ENCODE peak calls at places on chromosomes 13 and 19, in five cellular contexts. H is body of pancreas, I is A549, G is fibroblast of villous mesenchyme, O is fibroblast of the aortic adventitia. Y is an unnamed sample.

GRCh38 chr13:113769881-113770280 is 10.9 kb downstream of the TMEM255B start:
- DNase-seq in H (no peak), I (no peak), G (no peak), O (no peak), Y (no peak)

GRCh38 chr13:40464991-40465390 is 201.4 kb downstream of the FOXO1 start:
- DNase-seq in H (no peak), I (no peak), G (no peak), O (no peak), Y (no peak)

GRCh38 chr19:46350029-46350757 is 3.3 kb downstream of the PPP5C start:
- DNase-seq in H (no peak), I (no peak), G (no peak), O (no peak), Y (no peak)

GRCh38 chr13:26968431-26969335 is 202.9 kb downstream of the USP12 start:
- DNase-seq in H (peak), I (peak), G (peak), O (peak), Y (peak)

GRCh38 chr19:57269515-57270250 is 10.6 kb upstream of the ZNF460 start:
- DNase-seq in H (no peak), I (no peak), G (peak), O (peak), Y (no peak)

GRCh38 chr19:50331187-50332013 is 2.2 kb upstream of the KCNC3 start:
- DNase-seq in H (no peak), I (no peak), G (no peak), O (no peak), Y (no peak)

GRCh38 chr13:97142452-97142851 is 79.7 kb upstream of the MBNL2 start:
- DNase-seq in H (peak), I (peak), G (peak), O (no peak), Y (peak)

GRCh38 chr13:97851269-97851668 is 102.2 kb upstream of the IPO5 start:
- DNase-seq in H (no peak), I (peak), G (peak), O (peak), Y (no peak)

GRCh38 chr13:41059466-41059865 is 1.8 kb upstream of the WBP4 start:
- DNase-seq in H (no peak), I (no peak), G (peak), O (peak), Y (peak)

GRCh38 chr19:2455481-2456300 is 1.1 kb downstream of the LMNB2 start:
- DNase-seq in H (peak), I (no peak), G (no peak), O (no peak), Y (peak)

GRCh38 chr19:36526581-36526980 is 1.5 kb downstream of the ZNF260 start:
- DNase-seq in H (no peak), I (no peak), G (no peak), O (no peak), Y (no peak)

GRCh38 chr13:27728271-27728670 is 64.0 kb upstream of the GSX1 start:
- DNase-seq in H (no peak), I (peak), G (no peak), O (no peak), Y (no peak)

GRCh38 chr13:72113070-72113469 is 246.1 kb upstream of the DACH1 start:
- DNase-seq in H (no peak), I (no peak), G (no peak), O (no peak), Y (no peak)

GRCh38 chr19:51687791-51688664 is 5.1 kb upstream of the SPACA6 start:
- DNase-seq in H (peak), I (peak), G (peak), O (peak), Y (no peak)

GRCh38 chr13:37225414-37226047 is 120.1 kb upstream of the CSNK1A1L start:
- DNase-seq in H (no peak), I (no peak), G (peak), O (peak), Y (no peak)

GRCh38 chr19:34577531-34578101 is 96.1 kb downstream of the WTIP start:
- DNase-seq in H (no peak), I (no peak), G (no peak), O (no peak), Y (no peak)
- H3K4me3 ChIP-seq in H (no peak), I (no peak), G (no peak), O (no peak), Y (no peak)

GRCh38 chr19:4976412-4977298 is 7.7 kb downstream of the KDM4B start:
- DNase-seq in H (peak), I (peak), G (peak), O (peak), Y (peak)
- H3K4me3 ChIP-seq in H (no peak), I (no peak), G (peak), O (peak), Y (no peak)

DNA sequence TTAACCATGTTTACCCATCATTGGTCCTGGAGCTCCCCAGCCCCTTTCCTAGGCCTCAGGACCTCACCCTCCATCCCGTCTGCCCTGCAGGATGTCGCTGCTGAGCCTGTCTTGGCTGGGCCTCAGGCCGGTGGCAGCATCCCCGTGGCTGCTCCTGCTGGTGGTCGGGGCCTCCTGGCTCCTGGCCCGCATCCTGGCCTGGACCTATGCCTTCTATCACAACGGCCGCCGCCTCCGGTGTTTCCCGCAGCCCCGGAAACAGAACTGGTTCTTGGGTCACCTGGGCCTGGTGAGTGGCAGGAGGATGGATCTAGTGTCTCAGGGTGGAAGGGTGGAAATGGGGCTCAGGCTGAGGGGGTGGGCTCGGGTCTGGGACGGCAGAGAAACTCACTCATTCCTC is 508 bp downstream of the CYP4F8 start:
- DNase-seq in H (no peak), I (no peak), G (no peak), O (no peak), Y (no peak)
- H3K4me3 ChIP-seq in H (no peak), I (no peak), G (no peak), O (no peak), Y (no peak)

DNA sequence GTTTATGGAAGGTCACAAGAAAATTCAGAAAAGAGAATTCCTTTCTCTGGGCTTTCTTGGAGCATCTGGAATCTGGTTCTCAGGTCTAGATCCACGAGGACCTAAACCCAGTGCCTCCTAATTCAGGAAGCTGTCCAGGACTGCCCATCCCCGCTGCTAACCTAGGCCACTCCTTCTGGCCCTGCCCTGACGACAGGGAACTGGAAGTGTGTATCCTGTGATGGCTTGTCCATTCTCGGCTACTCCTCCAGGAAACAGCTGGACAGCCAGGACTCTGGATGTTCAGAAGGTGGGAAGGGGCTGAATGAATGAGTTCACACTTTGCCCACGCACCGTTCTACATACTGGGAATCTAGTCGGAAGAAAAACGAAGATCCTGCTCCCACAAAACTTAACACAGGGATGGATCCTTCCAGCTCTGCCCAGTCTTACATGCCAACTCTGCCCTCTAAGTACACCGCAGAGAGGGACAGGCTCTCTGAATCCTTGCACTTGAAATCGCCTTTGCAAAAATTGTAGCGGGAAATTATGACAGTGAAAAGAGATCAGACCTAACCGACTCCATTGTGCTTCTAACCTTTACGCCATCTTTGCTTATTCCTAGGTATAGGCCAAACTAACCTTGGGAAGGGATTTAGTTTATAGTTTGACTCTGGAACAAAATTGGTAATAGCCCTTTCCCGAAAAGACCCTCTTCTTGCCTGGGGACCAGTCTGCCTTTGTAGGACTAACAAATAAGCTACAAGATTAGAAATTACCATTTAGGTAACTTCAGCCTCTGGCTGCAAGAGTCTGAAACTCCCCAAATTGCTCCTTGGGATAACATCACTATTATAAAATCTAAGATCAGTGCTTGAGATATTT is 1.8 kb downstream of the LSM4 start:
- DNase-seq in H (no peak), I (no peak), G (peak), O (no peak), Y (peak)
- H3K4me3 ChIP-seq in H (no peak), I (no peak), G (no peak), O (no peak), Y (no peak)

DNA sequence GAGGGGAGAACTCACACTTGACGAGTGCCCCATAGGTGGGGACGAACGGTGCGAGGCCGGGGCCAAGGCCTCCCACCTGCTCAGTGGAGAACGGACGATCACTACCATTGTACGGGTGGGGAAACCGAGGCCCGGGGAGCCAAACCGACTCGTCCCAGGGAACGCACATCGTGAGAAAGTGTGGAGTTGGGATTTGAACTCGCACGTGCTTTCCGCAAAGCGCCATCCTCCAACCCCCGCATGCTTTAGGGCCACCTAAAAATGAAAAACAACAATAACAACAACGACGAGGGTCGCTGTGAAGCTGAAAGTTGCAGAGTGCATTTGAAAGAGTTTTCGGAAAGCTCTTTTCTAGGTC is 458 bp downstream of the ARHGEF1 start:
- DNase-seq in H (no peak), I (no peak), G (no peak), O (no peak), Y (no peak)
- H3K4me3 ChIP-seq in H (peak), I (peak), G (peak), O (peak), Y (peak)

DNA sequence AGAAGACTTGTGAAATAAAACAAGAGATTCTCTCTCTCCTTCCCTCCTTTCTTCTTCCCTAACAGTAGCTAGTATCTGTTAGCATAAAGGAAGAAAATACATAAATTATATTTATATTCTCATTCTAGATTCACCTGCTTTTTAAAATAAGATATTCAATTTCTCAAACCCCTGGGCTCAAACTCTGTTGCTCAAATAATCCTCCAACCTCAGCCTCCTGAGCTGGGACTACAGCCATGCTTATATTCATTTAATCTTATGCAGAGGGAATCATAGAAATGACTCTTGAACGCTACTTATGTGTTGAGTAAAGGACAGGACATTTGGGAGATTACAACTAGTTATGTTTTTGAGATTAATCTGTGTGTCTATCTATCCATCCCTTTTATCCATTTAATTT is 56.2 kb downstream of the GPC5 start:
- DNase-seq in H (no peak), I (no peak), G (no peak), O (no peak), Y (no peak)
- H3K4me3 ChIP-seq in H (no peak), I (no peak), G (no peak), O (no peak), Y (no peak)

GRCh38 chr19:56221851-56222250 is 19.8 kb downstream of the ZSCAN5C start:
- DNase-seq in H (no peak), I (no peak), G (no peak), O (no peak), Y (no peak)

GRCh38 chr19:56211718-56212117 is 9.6 kb downstream of the ZSCAN5C start:
- DNase-seq in H (no peak), I (no peak), G (no peak), O (no peak), Y (no peak)

GRCh38 chr19:56222901-56223300 is 20.8 kb downstream of the ZSCAN5C start:
- DNase-seq in H (no peak), I (no peak), G (no peak), O (no peak), Y (no peak)

DNA sequence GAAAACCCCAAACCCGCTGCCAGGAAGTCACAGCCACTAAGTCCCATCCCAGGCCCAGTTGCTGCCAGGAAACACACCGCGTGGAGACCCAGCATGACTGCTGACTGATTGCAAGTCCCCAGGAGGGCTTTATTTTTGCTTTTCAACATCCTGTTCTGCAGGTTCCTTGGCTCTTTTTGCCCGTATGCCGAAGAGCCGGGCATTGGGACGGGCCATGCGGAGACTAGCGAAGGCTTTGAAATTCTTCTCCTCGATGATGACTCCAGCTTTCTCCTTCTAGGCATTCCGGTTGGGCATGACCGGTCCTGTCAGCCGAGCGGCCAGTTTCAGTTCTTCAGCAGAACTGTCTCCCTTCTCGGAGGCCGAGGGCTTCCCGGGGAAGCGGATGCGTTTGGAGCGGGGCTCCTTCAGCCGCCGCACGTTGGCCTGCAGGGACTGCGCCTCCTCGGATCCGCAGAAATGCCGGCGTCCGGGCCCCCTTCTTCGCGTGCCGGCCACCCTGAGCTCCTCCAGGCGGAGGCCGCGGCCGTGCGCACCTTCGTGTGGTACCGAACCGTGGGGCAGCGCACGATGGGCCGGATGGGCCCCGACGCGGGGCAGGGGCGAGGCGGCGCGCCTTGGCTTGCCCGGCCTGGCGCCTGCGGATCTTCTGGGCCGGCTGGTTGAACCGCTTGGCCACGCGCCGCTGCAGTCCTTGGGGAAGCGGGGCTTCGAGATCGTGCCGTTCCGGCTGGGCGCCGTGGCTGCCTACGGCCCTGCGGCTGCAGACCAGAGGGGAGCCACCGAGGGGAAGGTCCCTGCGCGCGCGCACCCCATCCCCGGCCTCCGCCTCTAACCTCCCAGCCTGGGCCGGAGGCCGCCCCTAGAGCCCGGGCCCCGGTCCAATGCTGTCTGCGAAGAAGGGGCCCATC is 15.2 kb downstream of the ZSCAN5C start:
- DNase-seq in H (peak), I (no peak), G (peak), O (peak), Y (no peak)
- H3K4me3 ChIP-seq in H (peak), I (no peak), G (peak), O (peak), Y (no peak)

DNA sequence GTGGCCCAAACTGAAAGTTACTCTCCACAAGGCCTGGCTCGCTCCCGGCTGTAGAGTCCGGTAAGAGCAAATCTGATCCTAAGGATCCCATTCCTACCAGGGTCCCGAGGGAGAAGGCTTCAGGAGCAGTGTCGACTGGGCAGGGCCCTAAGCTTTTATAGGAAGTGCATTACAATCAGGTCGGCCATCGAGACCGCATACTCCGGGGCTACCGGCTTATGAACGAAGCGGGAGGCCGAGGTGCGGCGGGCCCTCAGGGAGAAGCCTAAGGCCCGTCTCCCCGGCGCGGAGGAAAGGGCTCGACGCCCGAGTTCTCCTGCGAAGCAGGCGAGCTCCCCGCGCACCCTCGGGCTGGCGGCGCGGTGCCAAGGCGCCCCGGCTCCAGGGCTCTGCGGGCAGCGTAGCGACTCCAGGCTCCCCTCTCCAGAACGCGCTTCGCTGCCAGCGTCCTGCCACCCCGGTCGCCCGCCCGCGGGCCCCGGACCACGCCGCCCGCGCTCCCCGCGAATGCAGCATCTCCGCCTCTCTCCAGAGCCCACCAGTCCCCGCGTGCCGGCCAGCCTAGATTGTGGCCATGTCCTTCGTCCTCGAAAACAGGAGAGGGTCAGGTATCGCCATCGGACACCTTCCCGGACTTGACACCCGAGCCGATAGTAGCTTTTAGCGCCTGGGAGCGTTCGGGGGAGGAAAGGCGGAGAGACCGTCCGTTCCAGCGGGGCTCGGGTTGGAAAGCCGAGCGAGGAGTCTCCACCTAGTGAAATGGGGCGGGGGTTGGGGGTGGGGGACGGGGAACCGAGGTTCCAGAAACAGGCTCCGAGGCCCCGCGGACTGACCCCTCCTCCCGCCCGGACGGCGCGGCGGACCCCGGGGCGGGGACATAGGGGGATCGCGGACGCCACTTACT is 1.3 kb downstream of the EFNB2 start:
- DNase-seq in H (peak), I (no peak), G (peak), O (peak), Y (peak)
- H3K4me3 ChIP-seq in H (peak), I (peak), G (peak), O (peak), Y (peak)